ENCODE peak calls at places on chromosomes 2 and 18, in six cellular contexts. R is H9, C is neuronal stem cell, S is fibroblast of lung, T is DND-41, H is mammary epithelial cell. O is an unnamed sample.

GRCh38 chr2:65057391-65058052 is 1.3 kb downstream of the CEP68 start:
- DNase-seq in H (peak; percentile 55), S (peak; percentile 66), R (no peak), C (no peak), T (peak; percentile 78), O (peak; percentile 75)

GRCh38 chr2:240806006-240806405 is 14.0 kb downstream of the KIF1A start:
- DNase-seq in H (no peak), C (no peak), T (no peak), S (no peak), R (no peak), O (no peak)

GRCh38 chr2:232042911-232043564 is 81.5 kb downstream of the DIS3L2 start:
- DNase-seq in R (no peak), C (no peak), T (no peak), H (peak; percentile 28), S (peak; percentile 53), O (no peak)

GRCh38 chr2:175605989-175606841 is 395.9 kb downstream of the LNPK start:
- DNase-seq in H (no peak), S (no peak), C (no peak), R (peak; percentile 32), T (no peak), O (no peak)

GRCh38 chr2:17476820-17477219 is 41.4 kb downstream of the RAD51AP2 start:
- DNase-seq in H (peak; percentile 62), C (no peak), R (no peak), T (no peak), S (peak; percentile 3), O (no peak)

GRCh38 chr18:63208676-63209075 is 110.9 kb downstream of the BCL2 start:
- DNase-seq in H (no peak), R (no peak), T (peak; percentile 45), C (no peak), S (no peak), O (no peak)

GRCh38 chr2:224257176-224257575 is 144.7 kb downstream of the FAM124B start:
- DNase-seq in H (no peak), S (no peak), R (no peak), C (no peak), T (no peak), O (no peak)

GRCh38 chr2:188314314-188315054 is 22.8 kb downstream of the GULP1 start:
- DNase-seq in R (no peak), T (no peak), S (peak; percentile 88), H (peak; percentile 80), C (no peak), O (no peak)

GRCh38 chr2:218438601-218439000 is 19.7 kb downstream of the VIL1 start:
- DNase-seq in H (no peak), C (no peak), R (no peak), S (no peak), T (no peak), O (peak; percentile 58)

GRCh38 chr2:176093145-176093888 is 796 bp downstream of the HOXD13 start:
- DNase-seq in H (no peak), S (no peak), R (peak; percentile 55), T (peak; percentile 42), C (no peak), O (no peak)

GRCh38 chr2:63712748-63713147 is 124.0 kb downstream of the MDH1 start:
- DNase-seq in S (peak; percentile 5), C (no peak), H (peak; percentile 12), R (no peak), T (no peak), O (no peak)

GRCh38 chr2:85886585-85886984 is 2.2 kb downstream of the ST3GAL5 start:
- DNase-seq in H (peak; percentile 85), S (peak; percentile 98), T (no peak), C (no peak), R (no peak), O (no peak)

GRCh38 chr2:233563663-233564430 is 2.7 kb downstream of the USP40 start:
- DNase-seq in T (no peak), S (peak; percentile 29), R (no peak), H (no peak), C (no peak), O (peak; percentile 39)

GRCh38 chr2:240725266-240726060 is 33.8 kb downstream of the AQP12A start:
- DNase-seq in C (no peak), H (no peak), S (no peak), R (no peak), T (no peak), O (no peak)

GRCh38 chr2:216339456-216340279 is 32.6 kb downstream of the MARCHF4 start:
- DNase-seq in T (no peak), C (peak; percentile 69), H (no peak), R (peak; percentile 86), S (peak; percentile 80), O (no peak)

GRCh38 chr2:111967018-111967417 is 68.6 kb downstream of the MERTK start:
- DNase-seq in H (no peak), S (no peak), R (no peak), T (no peak), C (no peak), O (no peak)

GRCh38 chr2:154697422-154698237 is 865 bp upstream of the KCNJ3 start:
- DNase-seq in S (peak; percentile 6), T (no peak), R (peak; percentile 62), C (peak; percentile 46), H (no peak), O (no peak)

GRCh38 chr2:127007652-127008051 is 99.3 kb downstream of the BIN1 start:
- DNase-seq in S (peak; percentile 74), R (no peak), T (no peak), H (peak; percentile 66), C (no peak), O (no peak)

GRCh38 chr2:21559354-21559753 is 435.6 kb downstream of the TDRD15 start:
- DNase-seq in H (no peak), T (no peak), C (no peak), R (no peak), S (no peak), O (no peak)

DNA sequence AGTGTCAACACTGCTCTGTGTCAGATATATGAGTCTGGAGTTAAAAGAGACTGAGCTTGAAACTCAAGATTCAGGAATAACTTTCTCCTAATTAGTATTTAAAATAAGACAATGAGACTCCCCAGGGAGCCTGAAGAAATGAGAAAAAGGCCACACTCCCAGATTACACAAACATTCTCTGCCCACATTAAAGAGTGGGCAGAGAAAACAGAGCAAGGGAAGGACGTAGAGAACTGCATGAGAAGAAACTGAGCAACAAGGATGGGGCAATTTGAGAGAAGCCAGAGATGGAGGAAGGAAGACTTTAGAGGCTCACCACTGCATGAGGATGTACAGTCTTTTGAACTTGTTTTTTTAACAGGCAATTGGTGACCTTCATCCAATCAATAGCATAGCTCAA is 438.2 kb downstream of the TDRD15 start:
- DNase-seq in H (no peak), R (no peak), C (no peak), S (no peak), T (no peak), O (no peak)
- H2AFZ ChIP-seq in H (no peak overlapping the region), R (no peak overlapping the region), C (no peak overlapping the region), S (no peak overlapping the region), T (no peak overlapping the region), O (no peak overlapping the region)

GRCh38 chr18:38023871-38024270 is 458.3 kb upstream of the CELF4 start:
- DNase-seq in T (no peak), S (no peak), H (no peak), R (no peak), C (no peak), O (no peak)

GRCh38 chr18:38022247-38022646 is 456.6 kb upstream of the CELF4 start:
- DNase-seq in T (no peak), S (no peak), C (no peak), R (no peak), H (no peak), O (no peak)

DNA sequence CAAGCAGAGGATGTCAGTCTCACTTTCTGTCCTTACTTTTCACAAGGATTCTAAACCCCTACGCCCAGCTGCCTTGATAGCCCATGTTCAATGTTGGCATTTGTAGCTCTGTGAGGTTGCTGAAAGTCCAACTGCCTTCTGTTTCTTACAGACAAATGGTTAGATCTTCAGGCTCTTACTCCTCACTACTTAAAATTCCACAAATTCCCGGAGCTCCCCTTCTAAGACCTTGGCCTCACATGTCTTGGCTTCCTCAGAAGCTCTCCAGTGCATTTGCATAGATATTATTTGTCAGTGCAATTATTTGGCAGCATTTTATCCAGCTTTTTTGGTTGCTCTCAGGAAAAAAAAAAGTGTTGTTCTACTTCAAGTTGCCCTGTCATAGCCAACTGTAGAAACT is 453.7 kb upstream of the CELF4 start:
- DNase-seq in S (no peak), C (no peak), R (no peak), H (no peak), T (no peak), O (no peak)
- H2AFZ ChIP-seq in S (no peak overlapping the region), C (no peak overlapping the region), R (no peak overlapping the region), H (no peak overlapping the region), T (no peak overlapping the region), O (no peak overlapping the region)

DNA sequence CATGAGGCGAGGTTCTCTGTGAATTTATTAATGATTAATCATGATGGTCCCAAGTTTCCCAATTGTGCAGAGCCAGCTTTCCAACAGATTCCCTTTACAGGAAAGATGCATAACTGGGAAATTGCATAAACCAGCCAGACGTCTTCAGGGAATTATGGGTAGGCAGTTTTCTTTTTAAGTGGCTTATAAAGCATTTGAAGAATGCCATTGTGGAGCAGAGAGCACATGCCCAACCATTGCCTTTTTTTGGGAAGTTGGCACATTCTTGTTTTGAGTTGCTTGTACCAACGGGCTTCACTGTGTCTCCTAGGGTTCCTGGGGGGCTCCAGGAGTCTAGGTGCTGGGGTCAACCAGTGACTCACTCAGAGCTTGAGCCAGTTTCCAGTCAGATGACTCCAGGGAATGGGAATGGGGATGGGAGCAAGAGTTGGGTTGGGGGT is 231.7 kb upstream of the FOSL2 start:
- DNase-seq in C (no peak), R (no peak), T (no peak), S (peak; percentile 96), H (peak; percentile 44), O (no peak)
- H2AFZ ChIP-seq in C (no peak overlapping the region), R (no peak overlapping the region), T (no peak overlapping the region), S (no peak overlapping the region), H (peak overlapping the region; percentile 57), O (no peak overlapping the region)

GRCh38 chr2:98732430-98733051 is 1.6 kb upstream of the MGAT4A start:
- DNase-seq in C (no peak), H (no peak), R (no peak), S (no peak), T (no peak), O (no peak)

GRCh38 chr2:98730053-98730850 is 680 bp downstream of the MGAT4A start:
- DNase-seq in T (peak; percentile 74), S (no peak), R (peak; percentile 42), H (no peak), C (peak; percentile 29), O (no peak)

GRCh38 chr2:98729652-98730051 is 1.3 kb downstream of the MGAT4A start:
- DNase-seq in T (no peak), C (no peak), S (no peak), H (no peak), R (no peak), O (no peak)

GRCh38 chr2:98730851-98731708 is at the start of gene MGAT4A:
- DNase-seq in R (peak; percentile 50), H (peak; percentile 43), C (peak; percentile 62), S (peak; percentile 23), T (peak; percentile 78), O (peak; percentile 74)

GRCh38 chr2:98731709-98732349 is 897 bp upstream of the MGAT4A start:
- DNase-seq in R (no peak), T (no peak), S (no peak), H (no peak), C (peak; percentile 11), O (no peak)
- H2AFZ ChIP-seq in R (no peak overlapping the region), T (peak overlapping the region; percentile 58), S (no peak overlapping the region), H (peak overlapping the region; percentile 97), C (peak overlapping the region; percentile 98), O (peak overlapping the region; percentile 67)